ENCODE peak calls at places on chromosomes 1 and 21, in seven cellular contexts. K is upper lobe of right lung, Y is HFF-Myc, G is neural progenitor cell, B is nephron progenitor cell, M is heart left ventricle, Z is IMR-90. N is an unnamed sample.

GRCh38 chr1:107272321-107272720 is 131.5 kb downstream of the NTNG1 start:
- DNase-seq in G (no peak), Z (no peak), Y (no peak), M (no peak), B (no peak), K (no peak), N (no peak)

GRCh38 chr1:234820597-234820996 is 210.6 kb upstream of the IRF2BP2 start:
- DNase-seq in M (no peak), Y (no peak), G (no peak), K (no peak), B (no peak), Z (no peak), N (no peak)

GRCh38 chr1:168145184-168146159 is 8.7 kb upstream of the GPR161 start:
- DNase-seq in B (peak), M (peak), Z (peak), K (peak), G (peak), Y (peak), N (peak)

GRCh38 chr1:15799928-15800835 is 7.3 kb downstream of the UQCRHL start:
- DNase-seq in G (peak), K (peak), B (peak), Y (peak), Z (peak), M (no peak), N (no peak)

GRCh38 chr1:171251042-171251740 is 2.9 kb downstream of the FMO1 start:
- DNase-seq in G (peak), K (no peak), M (no peak), B (peak), Z (peak), Y (no peak), N (no peak)

GRCh38 chr1:17587693-17588047 is 48.2 kb downstream of the ARHGEF10L start:
- DNase-seq in K (no peak), Y (peak), Z (peak), B (no peak), M (no peak), G (peak), N (no peak)

GRCh38 chr1:40392206-40392605 is 18.7 kb downstream of the SMAP2 start:
- DNase-seq in K (no peak), Z (peak), M (no peak), Y (peak), G (peak), B (no peak), N (no peak)

GRCh38 chr1:101108123-101108522 is 82.5 kb upstream of the DPH5 start:
- DNase-seq in Y (no peak), M (no peak), G (no peak), K (no peak), Z (no peak), B (no peak), N (no peak)

GRCh38 chr1:15958788-15959187 is 17.1 kb downstream of the ZBTB17 start:
- DNase-seq in Z (peak), K (no peak), M (no peak), B (no peak), Y (no peak), G (no peak), N (no peak)

GRCh38 chr1:192866224-192866868 is 57.5 kb downstream of the RGS2 start:
- DNase-seq in K (no peak), Z (no peak), G (no peak), Y (no peak), M (no peak), B (no peak), N (no peak)

GRCh38 chr1:185530215-185530614 is 204.0 kb upstream of the HMCN1 start:
- DNase-seq in Y (no peak), G (no peak), B (no peak), K (no peak), M (no peak), Z (no peak), N (no peak)

GRCh38 chr1:79660127-79660526 is 653.6 kb upstream of the ADGRL4 start:
- DNase-seq in Z (no peak), G (no peak), Y (no peak), K (no peak), M (no peak), B (no peak), N (no peak)

GRCh38 chr1:29083318-29084195 is 40.1 kb downstream of the TMEM200B start:
- DNase-seq in G (no peak), B (no peak), K (no peak), M (no peak), Z (no peak), Y (no peak), N (no peak)

GRCh38 chr1:100622037-100622436 is 84.1 kb downstream of the GPR88 start:
- DNase-seq in Z (peak), Y (peak), M (no peak), G (peak), K (no peak), B (peak), N (no peak)

GRCh38 chr1:246293366-246294121 is 213.5 kb downstream of the SMYD3 start:
- DNase-seq in M (no peak), K (no peak), Y (no peak), Z (no peak), G (no peak), B (no peak), N (no peak)

GRCh38 chr1:66542811-66543767 is 9.1 kb downstream of the SGIP1 start:
- DNase-seq in Y (no peak), G (no peak), B (no peak), K (no peak), M (peak), Z (peak), N (no peak)

GRCh38 chr1:73044241-73044640 is 761.9 kb upstream of the NEGR1 start:
- DNase-seq in Z (no peak), K (no peak), M (peak), B (no peak), Y (no peak), G (no peak), N (no peak)

GRCh38 chr1:145985129-145985501 is 11.3 kb downstream of the TXNIP start:
- DNase-seq in M (no peak), B (no peak), Y (no peak), G (no peak), Z (no peak), K (no peak), N (peak)

GRCh38 chr1:56266355-56266754 is 313.0 kb downstream of the PLPP3 start:
- DNase-seq in Y (no peak), K (no peak), B (no peak), G (no peak), M (no peak), Z (no peak), N (no peak)

GRCh38 chr1:31297273-31298247 is 728 bp downstream of the ZCCHC17 start:
- DNase-seq in Z (peak), M (no peak), B (no peak), Y (no peak), G (peak), K (no peak), N (no peak)

GRCh38 chr1:182111496-182111895 is 50.0 kb upstream of the ZNF648 start:
- DNase-seq in B (no peak), Z (no peak), K (no peak), M (no peak), Y (no peak), G (no peak), N (no peak)

GRCh38 chr1:211531194-211532085 is 39.5 kb upstream of the RD3 start:
- DNase-seq in M (no peak), Y (no peak), B (no peak), G (no peak), K (no peak), Z (no peak), N (no peak)

GRCh38 chr21:33058468-33059318 is 11.2 kb upstream of the OLIG1 start:
- DNase-seq in M (peak), Z (no peak), K (no peak), G (no peak), B (no peak), Y (no peak), N (no peak)

GRCh38 chr1:25799758-25800537 is at the start of gene SELENON:
- DNase-seq in G (peak), M (peak), B (peak), K (peak), Z (peak), Y (no peak), N (no peak)

GRCh38 chr1:162108426-162108825 is 38.9 kb downstream of the NOS1AP start:
- DNase-seq in B (no peak), Y (no peak), M (no peak), K (no peak), Z (no peak), G (no peak), N (no peak)

GRCh38 chr1:78672428-78672827 is 22.8 kb downstream of the IFI44 start:
- DNase-seq in Z (no peak), M (no peak), K (no peak), G (no peak), B (no peak), Y (no peak), N (no peak)

GRCh38 chr21:42818328-42818749 is 61.0 kb downstream of the WDR4 start:
- DNase-seq in Z (peak), G (peak), Y (no peak), K (peak), M (peak), B (peak), N (peak)

GRCh38 chr1:44945992-44946391 is 40.4 kb downstream of the EIF2B3 start:
- DNase-seq in Z (no peak), M (no peak), Y (no peak), G (no peak), K (no peak), B (no peak), N (no peak)

GRCh38 chr1:192474080-192474683 is 101.4 kb upstream of the RGS1 start:
- DNase-seq in G (peak), B (no peak), M (no peak), Y (no peak), Z (peak), K (no peak), N (no peak)

GRCh38 chr1:30232288-30232899 is 491.0 kb downstream of the MATN1 start:
- DNase-seq in G (peak), Z (no peak), B (no peak), M (no peak), Y (no peak), K (no peak), N (no peak)

GRCh38 chr1:3678361-3679097 is 26.2 kb downstream of the TP73 start:
- DNase-seq in M (peak), G (no peak), Y (no peak), B (no peak), K (no peak), Z (no peak), N (no peak)

GRCh38 chr1:23100074-23100748 is 68.4 kb downstream of the LUZP1 start:
- DNase-seq in G (peak), Z (peak), K (no peak), Y (peak), M (no peak), B (no peak), N (no peak)

GRCh38 chr1:248905662-248905948 is 430 bp upstream of the PGBD2 start:
- DNase-seq in K (no peak), Z (no peak), G (no peak), B (no peak), M (no peak), Y (no peak), N (no peak)

GRCh38 chr1:53530550-53530949 is 71.4 kb downstream of the DMRTB1 start:
- DNase-seq in Z (no peak), G (no peak), M (no peak), B (no peak), Y (no peak), K (no peak), N (no peak)

GRCh38 chr1:185479781-185480180 is 162.7 kb upstream of the IVNS1ABP start:
- DNase-seq in G (peak), Z (no peak), K (no peak), M (no peak), B (no peak), Y (no peak), N (no peak)

DNA sequence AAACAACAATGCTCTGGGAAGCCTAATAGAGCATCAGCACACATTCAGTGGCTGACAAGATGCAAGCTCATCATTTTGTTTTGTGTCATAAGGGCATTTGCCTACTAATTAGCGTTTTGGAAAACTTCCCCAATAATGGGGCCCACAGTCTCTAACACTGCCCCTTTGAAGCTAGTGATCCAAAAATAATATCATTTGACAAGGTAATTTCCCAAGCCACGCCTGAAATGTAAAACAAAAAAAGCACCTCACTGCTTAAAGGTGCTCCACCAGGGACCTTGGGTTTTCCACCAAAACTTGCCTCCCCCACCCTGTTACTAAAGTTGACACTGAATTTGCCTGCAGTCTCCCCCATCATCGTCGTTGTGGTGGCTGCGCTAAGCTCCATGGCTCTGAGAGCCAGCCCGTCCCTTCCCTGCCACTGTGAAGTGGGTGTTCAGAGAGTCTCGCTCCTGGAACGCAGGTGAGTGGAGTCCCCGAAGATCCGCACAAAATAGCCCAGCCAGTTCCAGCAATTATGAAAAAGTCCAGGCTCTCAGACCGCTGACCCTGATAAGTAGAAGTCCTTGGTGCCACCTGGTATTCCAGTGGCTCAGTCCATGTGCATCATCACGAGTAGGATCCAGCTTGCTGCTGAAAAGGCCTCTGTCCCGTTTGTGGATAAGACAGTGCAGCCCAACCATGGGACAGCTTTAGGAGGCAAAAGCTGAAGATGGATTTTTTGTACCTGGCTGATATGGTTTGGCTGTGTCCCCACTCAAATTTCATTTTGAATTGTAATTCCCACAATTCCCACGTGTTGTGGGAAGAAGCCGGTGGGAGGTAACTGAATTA is 52.2 kb downstream of the RAB3GAP2 start:
- DNase-seq in Y (no peak), G (no peak), M (no peak), Z (no peak), K (no peak), B (no peak), N (no peak)
- TF ChIP-seq CTCF in Y (no peak), G (no peak), M (no peak), Z (no peak), K (no peak), B (no peak), N (no peak)

DNA sequence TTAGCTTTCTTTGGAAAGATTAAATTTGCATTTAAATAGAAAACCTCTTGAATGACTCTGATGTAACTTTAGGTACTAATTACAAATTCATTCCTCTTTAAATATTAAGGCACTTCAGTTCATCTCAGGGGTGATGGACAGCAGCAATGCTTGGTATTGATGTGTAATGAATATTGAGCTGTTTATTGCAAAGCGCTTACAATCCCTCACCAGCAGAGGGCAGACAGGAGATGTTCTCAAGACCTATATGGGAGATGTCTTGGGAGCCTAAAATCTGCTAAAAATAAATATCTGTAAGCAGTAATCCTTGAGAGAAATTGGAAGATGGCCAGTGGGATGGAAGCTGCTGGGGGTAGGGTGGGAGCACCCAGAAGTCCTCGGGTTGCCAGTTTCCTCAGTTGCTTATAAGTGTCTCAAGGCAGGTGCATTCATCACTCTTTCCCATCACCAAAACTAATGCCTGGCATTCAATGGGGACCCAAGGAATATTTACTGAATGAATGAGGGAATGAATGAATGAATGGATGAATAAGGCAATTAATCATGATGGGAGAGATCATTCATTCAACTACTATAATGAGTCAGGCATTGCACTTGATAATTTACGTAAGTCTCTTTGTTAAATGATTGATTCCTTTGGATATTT is 2.3 kb downstream of the KLHDC8A start:
- DNase-seq in K (no peak), Z (peak), M (no peak), Y (no peak), B (peak), G (peak), N (no peak)
- TF ChIP-seq CTCF in K (peak), Z (peak), M (peak), Y (peak), B (peak), G (peak), N (peak)

GRCh38 chr1:84603941-84604830 is 29.9 kb upstream of the CTBS start:
- DNase-seq in G (peak), Z (peak), M (no peak), K (no peak), Y (peak), B (no peak), N (peak)
- TF ChIP-seq CTCF in G (peak), Z (peak), M (peak), K (peak), Y (peak), B (no peak), N (peak)

DNA sequence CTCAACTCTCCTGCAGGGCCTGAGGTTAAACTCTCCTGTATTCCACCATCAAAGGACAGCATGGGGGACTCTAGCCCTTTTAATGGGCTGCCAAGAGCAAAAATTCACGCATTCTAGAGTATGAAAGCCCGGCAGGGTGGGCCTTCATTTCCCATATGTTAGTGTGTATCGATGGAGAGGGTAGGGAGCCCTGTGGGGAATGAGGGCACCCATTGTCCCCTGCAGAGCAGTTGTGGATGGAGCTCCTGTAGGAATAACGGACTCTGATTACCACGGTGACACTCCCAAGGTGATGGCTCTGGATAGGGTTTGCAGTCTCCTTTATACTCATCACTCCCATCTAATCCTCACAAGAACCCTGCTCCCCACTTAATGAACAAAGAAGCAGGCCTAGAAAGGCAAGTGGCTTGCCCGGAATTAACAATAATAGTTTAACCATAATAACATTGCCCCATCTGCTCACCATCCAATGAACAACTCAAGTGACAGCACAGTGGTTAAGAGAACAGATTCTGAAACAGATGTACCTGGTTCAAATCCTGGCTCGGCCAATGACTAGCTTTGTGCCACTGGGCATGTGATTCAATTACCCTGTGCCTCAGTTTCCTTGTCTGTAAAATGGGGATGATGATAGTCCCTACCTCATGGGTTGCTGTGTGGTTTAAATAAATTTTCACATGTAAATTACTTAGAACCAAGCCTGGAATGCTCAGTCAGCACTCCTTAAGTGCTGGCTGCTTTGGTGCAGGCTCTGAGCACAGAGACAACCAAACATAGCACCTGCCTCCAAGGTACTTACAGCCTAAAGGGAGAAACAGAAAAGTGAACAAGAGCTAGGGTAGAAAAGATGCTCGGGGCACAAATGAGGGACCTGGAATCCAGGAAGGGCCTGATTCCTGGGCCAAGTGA is 29.0 kb downstream of the HIVEP3 start:
- DNase-seq in Y (no peak), Z (no peak), M (no peak), B (no peak), K (no peak), G (no peak), N (no peak)
- TF ChIP-seq CTCF in Y (no peak), Z (no peak), M (no peak), B (no peak), K (no peak), G (no peak), N (no peak)

GRCh38 chr1:153238536-153238935 is 21.0 kb upstream of the LORICRIN start:
- DNase-seq in M (no peak), Y (no peak), B (no peak), K (no peak), Z (no peak), G (no peak), N (peak)
- TF ChIP-seq CTCF in M (no peak), Y (no peak), B (no peak), K (no peak), Z (no peak), G (no peak), N (no peak)

GRCh38 chr1:169156537-169156936 is 50.0 kb downstream of the ATP1B1 start:
- DNase-seq in Z (no peak), K (no peak), B (no peak), Y (no peak), G (no peak), M (no peak), N (no peak)

GRCh38 chr1:169160845-169161511 is 54.5 kb downstream of the ATP1B1 start:
- DNase-seq in B (no peak), K (no peak), Y (no peak), G (no peak), M (no peak), Z (peak), N (no peak)

GRCh38 chr1:169163059-169163458 is 56.6 kb downstream of the ATP1B1 start:
- DNase-seq in K (no peak), G (no peak), Z (peak), Y (no peak), B (no peak), M (no peak), N (no peak)

GRCh38 chr1:169155675-169156074 is 49.2 kb downstream of the ATP1B1 start:
- DNase-seq in B (no peak), Y (no peak), M (no peak), G (no peak), Z (no peak), K (no peak), N (no peak)

DNA sequence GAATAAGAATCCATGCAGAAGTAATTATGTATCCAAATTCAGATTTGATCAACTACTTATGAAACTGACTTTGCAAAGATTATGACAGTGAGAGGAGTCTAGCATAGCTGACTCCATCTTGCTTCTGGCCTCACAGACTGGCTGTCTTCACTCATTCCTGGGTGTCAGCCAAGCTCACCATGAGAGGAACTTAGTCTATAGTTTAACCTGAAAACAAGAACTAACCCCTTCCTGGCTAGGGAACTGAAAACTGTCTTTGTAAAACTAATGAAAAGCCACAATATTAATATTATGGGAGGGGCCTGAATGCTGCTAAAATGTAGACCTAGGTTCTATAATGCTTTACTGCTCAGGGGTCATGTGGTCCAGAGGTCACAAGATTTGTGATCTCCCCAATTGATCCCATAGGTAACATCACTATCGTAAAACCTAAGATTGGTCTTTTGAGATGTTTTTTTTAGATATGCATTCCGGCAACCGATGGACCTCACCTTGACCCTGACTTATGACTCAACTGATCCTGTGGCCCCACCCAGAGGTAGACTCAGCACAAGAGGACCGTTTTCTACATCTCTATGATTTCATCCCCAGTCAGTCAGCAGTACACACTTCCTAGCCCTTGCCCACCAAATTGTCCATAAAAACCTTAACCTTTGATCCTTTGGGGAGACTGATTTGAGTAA is 55.2 kb downstream of the ATP1B1 start:
- DNase-seq in Z (no peak), K (no peak), B (no peak), M (no peak), G (no peak), Y (no peak), N (no peak)
- TF ChIP-seq CTCF in Z (no peak), K (no peak), B (no peak), M (no peak), G (no peak), Y (no peak), N (no peak)